ENCODE peak calls at places on chromosomes 12 and 14, in six cellular contexts. One of them, this sample, is unnamed.

GRCh38 chr12:124837958-124838803 is 25.5 kb downstream of the SCARB1 start:
- DNase-seq in SK-N-SH: peak
- DNase-seq in A549: peak
- DNase-seq in Panc1: peak
- DNase-seq in HL-60: no peak
- DNase-seq in HCT116: peak
- DNase-seq in this sample: no peak

GRCh38 chr14:100137173-100137572 is 22.3 kb downstream of the DEGS2 start:
- DNase-seq in SK-N-SH: no peak
- DNase-seq in A549: no peak
- DNase-seq in Panc1: no peak
- DNase-seq in HL-60: no peak
- DNase-seq in HCT116: no peak
- DNase-seq in this sample: no peak

GRCh38 chr14:103391048-103391447 is 5.8 kb downstream of the MARK3 start:
- DNase-seq in SK-N-SH: peak
- DNase-seq in A549: peak
- DNase-seq in Panc1: no peak
- DNase-seq in HL-60: no peak
- DNase-seq in HCT116: peak
- DNase-seq in this sample: peak

GRCh38 chr12:127677537-127678131 is 589.3 kb upstream of the TMEM132C start:
- DNase-seq in SK-N-SH: peak
- DNase-seq in A549: peak
- DNase-seq in Panc1: peak
- DNase-seq in HL-60: peak
- DNase-seq in HCT116: no peak
- DNase-seq in this sample: peak

GRCh38 chr14:36773136-36773540 is 111.5 kb downstream of the PAX9 start:
- DNase-seq in SK-N-SH: no peak
- DNase-seq in A549: peak
- DNase-seq in Panc1: no peak
- DNase-seq in HL-60: no peak
- DNase-seq in HCT116: peak
- DNase-seq in this sample: peak

GRCh38 chr12:68609955-68610434 is 704 bp upstream of the RAP1B start:
- DNase-seq in SK-N-SH: peak
- DNase-seq in A549: peak
- DNase-seq in Panc1: no peak
- DNase-seq in HL-60: no peak
- DNase-seq in HCT116: no peak
- DNase-seq in this sample: no peak

GRCh38 chr12:81800298-81801148 is 41.4 kb upstream of the PPFIA2 start:
- DNase-seq in SK-N-SH: no peak
- DNase-seq in A549: no peak
- DNase-seq in Panc1: no peak
- DNase-seq in HL-60: no peak
- DNase-seq in HCT116: no peak
- DNase-seq in this sample: peak

GRCh38 chr12:51755251-51755650 is 93.3 kb downstream of the FIGNL2 start:
- DNase-seq in SK-N-SH: no peak
- DNase-seq in A549: no peak
- DNase-seq in Panc1: no peak
- DNase-seq in HL-60: no peak
- DNase-seq in HCT116: no peak
- DNase-seq in this sample: no peak

GRCh38 chr12:25591132-25591531 is 38.0 kb upstream of the LMNTD1 start:
- DNase-seq in SK-N-SH: no peak
- DNase-seq in A549: peak
- DNase-seq in Panc1: no peak
- DNase-seq in HL-60: no peak
- DNase-seq in HCT116: no peak
- DNase-seq in this sample: peak

GRCh38 chr12:57500213-57500612 is 12.3 kb downstream of the MARS1 start:
- DNase-seq in SK-N-SH: no peak
- DNase-seq in A549: no peak
- DNase-seq in Panc1: no peak
- DNase-seq in HL-60: no peak
- DNase-seq in HCT116: no peak
- DNase-seq in this sample: no peak

GRCh38 chr14:36346052-36346451 is 25.6 kb upstream of the MBIP start:
- DNase-seq in SK-N-SH: no peak
- DNase-seq in A549: no peak
- DNase-seq in Panc1: no peak
- DNase-seq in HL-60: no peak
- DNase-seq in HCT116: no peak
- DNase-seq in this sample: no peak

GRCh38 chr14:26598081-26598671 is 343 bp upstream of the NOVA1 start:
- DNase-seq in SK-N-SH: peak
- DNase-seq in A549: peak
- DNase-seq in Panc1: no peak
- DNase-seq in HL-60: no peak
- DNase-seq in HCT116: no peak
- DNase-seq in this sample: peak

GRCh38 chr14:54796961-54797360 is 105.7 kb downstream of the GCH1 start:
- DNase-seq in SK-N-SH: no peak
- DNase-seq in A549: no peak
- DNase-seq in Panc1: no peak
- DNase-seq in HL-60: no peak
- DNase-seq in HCT116: no peak
- DNase-seq in this sample: no peak

GRCh38 chr12:8050600-8051250 is 15.4 kb downstream of the C3AR1 start:
- DNase-seq in SK-N-SH: no peak
- DNase-seq in A549: no peak
- DNase-seq in Panc1: no peak
- DNase-seq in HL-60: peak
- DNase-seq in HCT116: no peak
- DNase-seq in this sample: no peak

GRCh38 chr14:54981698-54982097 is 45.2 kb downstream of the WDHD1 start:
- DNase-seq in SK-N-SH: peak
- DNase-seq in A549: peak
- DNase-seq in Panc1: no peak
- DNase-seq in HL-60: no peak
- DNase-seq in HCT116: no peak
- DNase-seq in this sample: no peak

GRCh38 chr12:65279387-65280112 is 1.1 kb downstream of the MSRB3 start:
- DNase-seq in SK-N-SH: no peak
- DNase-seq in A549: no peak
- DNase-seq in Panc1: no peak
- DNase-seq in HL-60: no peak
- DNase-seq in HCT116: no peak
- DNase-seq in this sample: no peak

GRCh38 chr12:92034858-92035401 is 110.7 kb downstream of the BTG1 start:
- DNase-seq in SK-N-SH: peak
- DNase-seq in A549: peak
- DNase-seq in Panc1: no peak
- DNase-seq in HL-60: no peak
- DNase-seq in HCT116: peak
- DNase-seq in this sample: no peak

GRCh38 chr12:55822228-55822627 is 4.4 kb downstream of the ORMDL2 start:
- DNase-seq in SK-N-SH: no peak
- DNase-seq in A549: peak
- DNase-seq in Panc1: no peak
- DNase-seq in HL-60: no peak
- DNase-seq in HCT116: no peak
- DNase-seq in this sample: peak

GRCh38 chr12:124007810-124008570 is 35.0 kb downstream of the ZNF664 start:
- DNase-seq in SK-N-SH: no peak
- DNase-seq in A549: no peak
- DNase-seq in Panc1: no peak
- DNase-seq in HL-60: peak
- DNase-seq in HCT116: no peak
- DNase-seq in this sample: no peak

GRCh38 chr12:49872781-49873181 is 29.9 kb upstream of the BCDIN3D start:
- DNase-seq in SK-N-SH: no peak
- DNase-seq in A549: no peak
- DNase-seq in Panc1: no peak
- DNase-seq in HL-60: no peak
- DNase-seq in HCT116: no peak
- DNase-seq in this sample: no peak

GRCh38 chr14:75280448-75280830 is 1.8 kb downstream of the FOS start:
- DNase-seq in SK-N-SH: no peak
- DNase-seq in A549: no peak
- DNase-seq in Panc1: no peak
- DNase-seq in HL-60: no peak
- DNase-seq in HCT116: no peak
- DNase-seq in this sample: no peak

DNA sequence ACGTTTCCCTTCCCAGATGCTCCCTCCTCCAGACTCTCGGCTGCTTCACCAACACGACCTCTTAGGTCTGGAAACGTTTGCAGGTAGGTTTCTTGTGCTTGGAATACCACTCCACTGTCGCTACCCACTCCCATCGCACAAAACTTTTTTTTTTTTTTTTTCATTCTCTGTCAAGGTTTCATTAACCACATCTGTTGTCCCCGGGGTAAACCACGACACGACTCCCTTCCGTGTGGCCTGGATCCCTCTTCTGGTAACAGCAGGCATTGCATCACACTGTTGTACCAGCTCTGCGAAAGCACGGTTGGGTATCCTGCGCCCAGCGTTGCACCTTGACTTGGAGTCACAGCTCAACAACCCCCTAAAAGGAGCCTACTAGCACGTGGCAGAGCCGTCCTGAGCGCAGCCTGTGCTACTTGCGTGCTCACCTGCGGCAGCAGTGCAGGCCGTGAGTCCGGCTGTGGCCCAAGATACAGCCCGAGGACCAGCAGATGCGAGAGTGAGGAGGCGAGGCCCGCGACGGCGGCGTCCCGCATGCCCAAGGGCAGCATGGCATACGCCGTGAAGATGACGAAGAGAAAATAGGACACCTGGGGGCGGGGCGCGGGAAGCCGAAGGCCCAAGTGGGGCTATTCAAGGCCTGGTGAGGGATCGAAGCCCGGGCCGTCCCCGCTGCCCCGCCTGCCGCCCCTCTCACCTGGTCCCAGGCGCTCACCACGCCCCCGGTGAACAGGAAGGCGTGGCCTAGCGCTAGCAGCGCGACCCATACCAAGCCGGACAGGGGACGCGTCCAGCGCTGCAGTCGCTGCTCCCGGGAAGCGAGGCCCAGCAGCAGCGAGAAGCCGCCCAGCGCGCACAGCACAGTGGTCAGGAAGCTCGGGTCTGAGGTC is 2.5 kb downstream of the ADCY4 start:
- DNase-seq in SK-N-SH: peak
- DNase-seq in A549: peak
- DNase-seq in Panc1: peak
- DNase-seq in HL-60: peak
- DNase-seq in HCT116: no peak
- DNase-seq in this sample: peak
- TF ChIP-seq REST in SK-N-SH: no peak
- TF ChIP-seq REST in A549: no peak
- TF ChIP-seq REST in Panc1: no peak
- TF ChIP-seq REST in HL-60: no peak
- TF ChIP-seq REST in HCT116: no peak
- TF ChIP-seq REST in this sample: no peak

GRCh38 chr12:636632-637031 is 26.6 kb downstream of the NINJ2 start:
- DNase-seq in SK-N-SH: no peak
- DNase-seq in A549: no peak
- DNase-seq in Panc1: no peak
- DNase-seq in HL-60: no peak
- DNase-seq in HCT116: no peak
- DNase-seq in this sample: no peak
- TF ChIP-seq REST in SK-N-SH: no peak
- TF ChIP-seq REST in A549: no peak
- TF ChIP-seq REST in Panc1: no peak
- TF ChIP-seq REST in HL-60: no peak
- TF ChIP-seq REST in HCT116: no peak
- TF ChIP-seq REST in this sample: no peak

GRCh38 chr12:26939192-26939832 is 1.0 kb downstream of the FGFR1OP2 start:
- DNase-seq in SK-N-SH: no peak
- DNase-seq in A549: no peak
- DNase-seq in Panc1: no peak
- DNase-seq in HL-60: no peak
- DNase-seq in HCT116: no peak
- DNase-seq in this sample: no peak

GRCh38 chr12:26937443-26937862 is 328 bp downstream of the INTS13 start:
- DNase-seq in SK-N-SH: no peak
- DNase-seq in A549: no peak
- DNase-seq in Panc1: no peak
- DNase-seq in HL-60: no peak
- DNase-seq in HCT116: no peak
- DNase-seq in this sample: no peak

GRCh38 chr12:26939953-26940352 is 1.7 kb downstream of the FGFR1OP2 start:
- DNase-seq in SK-N-SH: no peak
- DNase-seq in A549: no peak
- DNase-seq in Panc1: no peak
- DNase-seq in HL-60: no peak
- DNase-seq in HCT116: no peak
- DNase-seq in this sample: no peak

GRCh38 chr12:26937863-26938659 is at the start of the genes FGFR1OP2 and INTS13:
- DNase-seq in SK-N-SH: peak
- DNase-seq in A549: peak
- DNase-seq in Panc1: peak
- DNase-seq in HL-60: peak
- DNase-seq in HCT116: peak
- DNase-seq in this sample: peak

GRCh38 chr12:26938660-26939185 is 453 bp downstream of the FGFR1OP2 start:
- DNase-seq in SK-N-SH: no peak
- DNase-seq in A549: no peak
- DNase-seq in Panc1: no peak
- DNase-seq in HL-60: no peak
- DNase-seq in HCT116: peak
- DNase-seq in this sample: peak
- TF ChIP-seq REST in SK-N-SH: no peak
- TF ChIP-seq REST in A549: no peak
- TF ChIP-seq REST in Panc1: no peak
- TF ChIP-seq REST in HL-60: no peak
- TF ChIP-seq REST in HCT116: no peak
- TF ChIP-seq REST in this sample: no peak

DNA sequence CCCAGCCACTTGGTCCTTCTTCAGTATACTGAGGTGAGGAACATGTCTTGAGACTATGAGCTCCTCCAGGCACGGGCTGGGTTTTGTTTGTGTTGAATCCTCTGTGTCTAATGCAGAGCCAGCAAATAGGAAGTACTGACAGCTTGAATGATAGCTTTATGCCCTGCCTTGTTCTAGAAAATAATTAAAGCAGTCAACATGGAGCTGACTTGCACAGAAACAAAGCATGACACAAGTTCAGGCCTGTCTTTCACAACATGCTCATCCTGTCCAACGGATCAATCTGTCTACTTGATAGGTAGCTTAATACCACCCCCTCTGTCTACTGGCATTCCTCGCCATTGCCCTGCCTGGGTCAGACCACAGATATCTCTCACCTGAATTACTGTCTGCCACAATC is 140.9 kb downstream of the ESRRB start:
- DNase-seq in SK-N-SH: no peak
- DNase-seq in A549: no peak
- DNase-seq in Panc1: no peak
- DNase-seq in HL-60: no peak
- DNase-seq in HCT116: no peak
- DNase-seq in this sample: no peak
- TF ChIP-seq REST in SK-N-SH: no peak
- TF ChIP-seq REST in A549: no peak
- TF ChIP-seq REST in Panc1: no peak
- TF ChIP-seq REST in HL-60: no peak
- TF ChIP-seq REST in HCT116: no peak
- TF ChIP-seq REST in this sample: no peak

GRCh38 chr14:84864582-84865271 is 665.2 kb upstream of the FLRT2 start:
- DNase-seq in SK-N-SH: no peak
- DNase-seq in A549: no peak
- DNase-seq in Panc1: no peak
- DNase-seq in HL-60: no peak
- DNase-seq in HCT116: no peak
- DNase-seq in this sample: no peak
- TF ChIP-seq REST in SK-N-SH: no peak
- TF ChIP-seq REST in A549: no peak
- TF ChIP-seq REST in Panc1: no peak
- TF ChIP-seq REST in HL-60: no peak
- TF ChIP-seq REST in HCT116: no peak
- TF ChIP-seq REST in this sample: no peak

GRCh38 chr12:85130631-85131030 is 94.5 kb downstream of the LRRIQ1 start:
- DNase-seq in SK-N-SH: no peak
- DNase-seq in A549: no peak
- DNase-seq in Panc1: no peak
- DNase-seq in HL-60: no peak
- DNase-seq in HCT116: no peak
- DNase-seq in this sample: peak
- TF ChIP-seq REST in SK-N-SH: no peak
- TF ChIP-seq REST in A549: no peak
- TF ChIP-seq REST in Panc1: no peak
- TF ChIP-seq REST in HL-60: no peak
- TF ChIP-seq REST in HCT116: no peak
- TF ChIP-seq REST in this sample: no peak